ENCODE peak calls at places on chromosomes 3 and 15, in six cellular contexts. X, I, B, R, D and K are unnamed samples.

GRCh38 chr3:132417695-132418520 is 606 bp downstream of the DNAJC13 start:
- DNase-seq in I (peak; percentile 82), X (no peak), B (peak; percentile 84), R (peak; percentile 36), D (no peak), K (peak; percentile 58)

GRCh38 chr15:73244333-73244732 is 124.4 kb downstream of the HCN4 start:
- DNase-seq in D (no peak), I (no peak), R (no peak), B (no peak), X (no peak), K (no peak)

GRCh38 chr15:27481768-27482167 is 510.8 kb downstream of the GABRG3 start:
- DNase-seq in X (no peak), I (no peak), B (no peak), D (no peak), R (no peak), K (no peak)

GRCh38 chr3:4584537-4585249 is 91.5 kb downstream of the ITPR1 start:
- DNase-seq in B (no peak), D (no peak), I (peak; percentile 80), X (no peak), R (no peak), K (peak; percentile 16)

GRCh38 chr3:194306771-194307640 is 44.1 kb downstream of the CPN2 start:
- DNase-seq in I (no peak), D (no peak), R (no peak), B (peak; percentile 2), X (no peak), K (no peak)

GRCh38 chr15:59662260-59662659 is 4.9 kb upstream of the GTF2A2 start:
- DNase-seq in X (no peak), B (no peak), R (no peak), I (peak; percentile 43), D (no peak), K (peak; percentile 59)

GRCh38 chr3:179956416-179956830 is 80.3 kb downstream of the PEX5L start:
- DNase-seq in X (no peak), R (no peak), D (no peak), I (no peak), B (no peak), K (no peak)

GRCh38 chr15:70093481-70094309 is 4.0 kb downstream of the TLE3 start:
- DNase-seq in D (no peak), I (peak; percentile 67), X (no peak), R (no peak), B (peak; percentile 53), K (no peak)